ENCODE peak calls at places on chromosome 2, in ten cellular contexts. Z, X, N, C, F, A, E, D, L and O are unnamed samples.
A peak's percentile ranks its signal among the peaks of the same experiment; 100 is the strongest.

GRCh38 chr2:42809131-42809875 is 16.9 kb upstream of the HAAO start:
- DNase-seq in F (no peak), D (no peak), L (no peak), X (peak; percentile 40), N (no peak), C (no peak), E (no peak), Z (peak; percentile 44), A (no peak), O (no peak)

GRCh38 chr2:127685410-127686110 is 10.2 kb upstream of the LIMS2 start:
- DNase-seq in Z (no peak), L (no peak), X (no peak), C (no peak), F (no peak), N (no peak), E (no peak), A (no peak), D (no peak), O (no peak)

GRCh38 chr2:16615687-16616615 is 49.7 kb downstream of the CYRIA start:
- DNase-seq in E (no peak), D (no peak), F (no peak), N (no peak), X (no peak), C (peak; percentile 40), A (no peak), L (no peak), Z (no peak), O (peak; percentile 22)

GRCh38 chr2:216665717-216666116 is 29.6 kb downstream of the IGFBP5 start:
- DNase-seq in A (peak; percentile 71), X (no peak), N (no peak), Z (no peak), D (no peak), E (no peak), C (no peak), F (no peak), L (no peak), O (no peak)

GRCh38 chr2:239337877-239338484 is 62.8 kb downstream of the HDAC4 start:
- DNase-seq in D (no peak), L (no peak), A (no peak), Z (no peak), C (no peak), N (no peak), X (peak; percentile 18), E (no peak), F (no peak), O (no peak)

GRCh38 chr2:241878007-241878970 is 8.8 kb downstream of the RTP5 start:
- DNase-seq in D (peak; percentile 73), N (peak; percentile 59), E (peak; percentile 57), C (no peak), X (peak; percentile 71), A (no peak), Z (peak; percentile 71), L (peak; percentile 94), F (peak; percentile 75), O (peak; percentile 95)

GRCh38 chr2:28707592-28707991 is 44.0 kb upstream of the PPP1CB start:
- DNase-seq in F (no peak), A (no peak), N (no peak), E (no peak), X (no peak), C (no peak), Z (no peak), L (no peak), D (no peak), O (no peak)

GRCh38 chr2:205675861-205676516 is 6.3 kb upstream of the NRP2 start:
- DNase-seq in D (no peak), L (peak; percentile 75), A (peak; percentile 40), Z (no peak), X (peak; percentile 23), F (no peak), C (no peak), N (peak; percentile 37), E (no peak), O (no peak)

GRCh38 chr2:556494-556893 is 120.7 kb downstream of the TMEM18 start:
- DNase-seq in N (no peak), F (no peak), D (no peak), E (no peak), L (no peak), C (no peak), A (no peak), Z (no peak), X (no peak), O (no peak)

GRCh38 chr2:43105586-43106562 is 120.5 kb downstream of the ZFP36L2 start:
- DNase-seq in X (no peak), L (peak; percentile 81), C (no peak), A (no peak), Z (peak; percentile 79), D (no peak), E (no peak), N (peak; percentile 86), F (peak; percentile 73), O (peak; percentile 73)